ENCODE peak calls at places on chromosomes 1 and 21, in five cellular contexts. L, A, N, X and E are unnamed samples.

GRCh38 chr21:25552856-25553255 is 54.4 kb downstream of the MRPL39 start:
- DNase-seq in L (no peak), A (no peak), N (no peak), X (no peak), E (no peak)

GRCh38 chr1:1136547-1137230 is 20.8 kb upstream of the C1orf159 start:
- DNase-seq in L (no peak), A (peak), N (no peak), X (no peak), E (no peak)

GRCh38 chr1:3717041-3717714 is 35.1 kb upstream of the CCDC27 start:
- DNase-seq in L (no peak), A (no peak), N (no peak), X (no peak), E (no peak)

GRCh38 chr1:37561794-37562132 is 5.0 kb downstream of the DNALI1 start:
- DNase-seq in L (no peak), A (no peak), N (no peak), X (peak), E (no peak)

GRCh38 chr1:201389066-201389465 is 10.1 kb downstream of the LAD1 start:
- DNase-seq in L (no peak), A (no peak), N (no peak), X (no peak), E (no peak)

GRCh38 chr1:174836543-174836942 is 163.2 kb upstream of the CACYBP start:
- DNase-seq in L (no peak), A (no peak), N (no peak), X (no peak), E (no peak)

GRCh38 chr1:155064813-155065436 is 1.4 kb downstream of the EFNA4 start:
- DNase-seq in L (no peak), A (no peak), N (no peak), X (no peak), E (no peak)

GRCh38 chr21:38474124-38474523 is 24.2 kb downstream of the ERG start:
- DNase-seq in L (no peak), A (no peak), N (no peak), X (no peak), E (no peak)

GRCh38 chr1:23224721-23225648 is 7.7 kb upstream of the HTR1D start:
- DNase-seq in L (no peak), A (peak), N (no peak), X (peak), E (no peak)

GRCh38 chr1:171142081-171142450 is 43.0 kb upstream of the FMO2 start:
- DNase-seq in L (peak), A (no peak), N (peak), X (peak), E (no peak)

GRCh38 chr1:119653839-119654170 is 5.7 kb upstream of the ZNF697 start:
- DNase-seq in L (no peak), A (no peak), N (no peak), X (peak), E (no peak)

GRCh38 chr21:41680444-41681335 is 86.2 kb downstream of the RIPK4 start:
- DNase-seq in L (no peak), A (peak), N (no peak), X (no peak), E (peak)

GRCh38 chr1:32426489-32427255 is 32.4 kb upstream of the BSDC1 start:
- DNase-seq in L (peak), A (no peak), N (no peak), X (no peak), E (no peak)

GRCh38 chr1:150876111-150876434 is 326 bp downstream of the ARNT start:
- DNase-seq in L (no peak), A (no peak), N (peak), X (no peak), E (no peak)

DNA sequence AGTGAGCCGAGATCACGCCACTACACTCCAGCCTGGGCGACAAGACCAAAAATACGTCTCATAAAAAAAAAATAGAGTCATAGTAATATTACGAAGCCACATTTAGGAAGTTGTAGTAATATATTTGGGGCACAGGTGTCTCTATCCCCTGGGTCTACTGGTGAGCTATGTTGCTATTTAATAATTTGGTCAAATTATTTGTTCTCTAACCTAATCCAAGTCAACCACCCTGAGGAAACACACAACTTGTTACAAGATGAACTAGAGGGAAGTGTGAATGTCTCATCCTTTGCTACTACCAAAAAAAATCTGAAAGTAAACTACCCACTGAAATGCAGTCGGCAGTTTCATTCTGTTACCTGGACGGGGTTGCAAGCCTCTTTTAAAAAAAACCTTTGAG is 35.3 kb downstream of the RGS8 start:
- DNase-seq in L (no peak), A (no peak), N (no peak), X (no peak), E (no peak)
- TF ChIP-seq CTCF in L (no peak), A (no peak), N (no peak), X (no peak), E (no peak)

DNA sequence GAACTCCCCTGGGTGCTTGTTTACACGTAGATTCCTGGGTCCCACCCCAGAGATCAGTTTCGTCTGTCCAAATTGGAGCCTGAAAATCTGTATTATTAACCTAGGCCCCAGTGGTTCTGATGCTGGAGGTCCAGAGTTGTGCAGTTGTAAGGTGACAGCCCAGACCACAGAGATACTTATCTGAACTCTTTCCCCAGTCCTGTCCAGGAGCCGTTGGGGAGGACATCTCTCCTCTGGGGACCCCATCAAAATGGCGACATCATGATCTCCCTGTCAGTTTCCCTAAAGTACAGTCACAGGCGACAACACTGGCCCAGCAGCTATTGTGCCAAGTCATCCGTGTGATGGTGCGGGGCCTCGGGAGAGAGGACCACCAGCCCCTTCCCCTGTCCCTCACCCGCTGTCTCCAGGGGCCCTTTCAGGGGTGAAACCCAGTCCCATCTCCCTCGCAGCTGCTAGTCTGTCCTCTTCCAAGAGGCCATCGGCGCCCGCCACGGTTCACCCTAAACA is 743 bp upstream of the EFHD2 start:
- DNase-seq in L (no peak), A (no peak), N (no peak), X (no peak), E (no peak)
- H3K4me3 ChIP-seq in L (peak), A (peak), N (peak), X (peak), E (peak)

GRCh38 chr1:156703741-156704140 is 1.6 kb downstream of the CRABP2 start:
- DNase-seq in L (no peak), A (no peak), N (no peak), X (no peak), E (no peak)
- TF ChIP-seq CTCF in L (no peak), A (no peak), N (no peak), X (no peak), E (no peak)

DNA sequence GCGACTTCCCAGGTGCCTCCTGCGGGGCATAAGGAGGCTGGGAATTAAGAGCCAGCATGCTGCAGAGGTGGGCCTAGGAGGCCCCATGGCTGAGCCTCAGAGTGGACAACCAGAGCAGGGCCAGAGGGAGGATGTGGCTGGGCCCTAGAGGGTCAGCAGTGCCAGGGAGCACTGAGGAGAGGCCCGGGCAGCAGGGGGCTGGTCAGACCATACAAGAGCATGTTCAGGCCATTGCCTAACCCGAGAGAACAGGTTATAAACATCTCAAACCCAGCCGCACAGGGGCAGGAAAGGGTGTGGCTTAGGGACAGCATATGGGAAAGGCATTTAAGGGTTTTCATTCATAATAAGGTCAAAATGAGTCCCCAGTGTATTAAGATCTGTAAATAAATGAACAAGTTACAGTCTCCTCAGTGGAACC is 51.1 kb downstream of the IER5 start:
- DNase-seq in L (no peak), A (no peak), N (no peak), X (peak), E (no peak)
- H3K4me3 ChIP-seq in L (no peak), A (no peak), N (no peak), X (no peak), E (no peak)